ENCODE peak calls at places on chromosomes 12 and 14, in eight cellular contexts. C is left ventricle myocardium inferior; E is psoas muscle; X is CD8-positive, alpha-beta memory T cell; P is OCI-LY7; F is heart right ventricle; Q is iPS DF 6.9; B is AG04450. L is an unnamed sample.

GRCh38 chr12:95532851-95533250 is 18.4 kb downstream of the USP44 start:
- DNase-seq in C (no peak), E (no peak), X (no peak), P (no peak), F (no peak), Q (no peak), B (no peak), L (no peak)

GRCh38 chr12:52171950-52172512 is 19.8 kb downstream of the KRT80 start:
- DNase-seq in C (no peak), E (peak; percentile 73), X (no peak), P (no peak), F (no peak), Q (no peak), B (no peak), L (no peak)

GRCh38 chr14:26525057-26525456 is 72.8 kb downstream of the NOVA1 start:
- DNase-seq in C (no peak), E (no peak), X (no peak), P (no peak), F (no peak), Q (no peak), B (no peak), L (no peak)

GRCh38 chr14:84095796-84096195 is 1434.1 kb upstream of the FLRT2 start:
- DNase-seq in C (no peak), E (no peak), X (no peak), P (no peak), F (no peak), Q (no peak), B (no peak), L (no peak)

GRCh38 chr12:4286771-4287317 is 13.3 kb downstream of the CCND2 start:
- DNase-seq in C (no peak), E (no peak), X (no peak), P (no peak), F (no peak), Q (no peak), B (no peak), L (no peak)

GRCh38 chr14:100200311-100200710 is 38.6 kb upstream of the YY1 start:
- DNase-seq in C (no peak), E (no peak), X (no peak), P (no peak), F (no peak), Q (no peak), B (no peak), L (no peak)

GRCh38 chr14:96351986-96352385 is 11.2 kb downstream of the ATG2B start:
- DNase-seq in C (no peak), E (no peak), X (no peak), P (no peak), F (no peak), Q (no peak), B (no peak), L (no peak)

GRCh38 chr14:93085916-93086315 is 29.8 kb downstream of the ITPK1 start:
- DNase-seq in C (no peak), E (no peak), X (no peak), P (no peak), F (no peak), Q (no peak), B (no peak), L (no peak)

GRCh38 chr12:47207005-47207717 is 127.4 kb upstream of the AMIGO2 start:
- DNase-seq in C (no peak), E (no peak), X (peak; percentile 50), P (peak; percentile 74), F (no peak), Q (no peak), B (no peak), L (no peak)

GRCh38 chr12:5260591-5261086 is 171.3 kb upstream of the NTF3 start:
- DNase-seq in C (no peak), E (no peak), X (no peak), P (no peak), F (no peak), Q (no peak), B (no peak), L (no peak)

GRCh38 chr14:85187521-85187920 is 342.4 kb upstream of the FLRT2 start:
- DNase-seq in C (no peak), E (no peak), X (no peak), P (no peak), F (no peak), Q (no peak), B (no peak), L (no peak)

GRCh38 chr12:82765971-82766705 is 79.4 kb downstream of the TMTC2 start:
- DNase-seq in C (no peak), E (no peak), X (no peak), P (no peak), F (no peak), Q (no peak), B (no peak), L (no peak)

GRCh38 chr14:68032154-68032553 is 212.6 kb downstream of the RAD51B start:
- DNase-seq in C (no peak), E (no peak), X (no peak), P (no peak), F (no peak), Q (no peak), B (no peak), L (no peak)

GRCh38 chr12:99695050-99695449 is 47.5 kb downstream of the GARIN6 start:
- DNase-seq in C (no peak), E (no peak), X (no peak), P (peak; percentile 44), F (no peak), Q (no peak), B (no peak), L (no peak)

GRCh38 chr14:100287202-100287997 is 18.8 kb downstream of the SLC25A29 start:
- DNase-seq in C (no peak), E (peak; percentile 40), X (no peak), P (no peak), F (no peak), Q (no peak), B (no peak), L (no peak)

GRCh38 chr14:46048127-46048526 is 603.5 kb downstream of the RPL10L start:
- DNase-seq in C (no peak), E (no peak), X (no peak), P (peak; percentile 7), F (no peak), Q (peak; percentile 50), B (no peak), L (no peak)

GRCh38 chr14:26917086-26917485 is 319.3 kb upstream of the NOVA1 start:
- DNase-seq in C (no peak), E (no peak), X (no peak), P (peak; percentile 1), F (no peak), Q (no peak), B (no peak), L (no peak)

GRCh38 chr14:92315050-92315785 is 7.7 kb upstream of the SLC24A4 start:
- DNase-seq in C (no peak), E (peak; percentile 80), X (no peak), P (no peak), F (no peak), Q (no peak), B (no peak), L (no peak)

GRCh38 chr12:119180380-119181040 is 1.8 kb downstream of the HSPB8 start:
- DNase-seq in C (no peak), E (peak; percentile 87), X (no peak), P (no peak), F (peak; percentile 48), Q (no peak), B (no peak), L (no peak)

GRCh38 chr12:123115409-123116111 is 35.3 kb downstream of the PITPNM2 start:
- DNase-seq in C (peak; percentile 52), E (peak; percentile 69), X (peak; percentile 53), P (no peak), F (no peak), Q (no peak), B (peak; percentile 90), L (no peak)

GRCh38 chr14:44791730-44792129 is 170.0 kb downstream of the KLHL28 start:
- DNase-seq in C (no peak), E (no peak), X (no peak), P (no peak), F (no peak), Q (no peak), B (no peak), L (no peak)
- H3K9me3 ChIP-seq in C (no peaks in the 10 kb centered on the region), E (no peaks in the 10 kb centered on the region), X (no peaks in the 10 kb centered on the region), P (no peaks in the 10 kb centered on the region), F (no peaks in the 10 kb centered on the region), Q (no peaks in the 10 kb centered on the region), B (no peaks in the 10 kb centered on the region), L (no peaks in the 10 kb centered on the region)

DNA sequence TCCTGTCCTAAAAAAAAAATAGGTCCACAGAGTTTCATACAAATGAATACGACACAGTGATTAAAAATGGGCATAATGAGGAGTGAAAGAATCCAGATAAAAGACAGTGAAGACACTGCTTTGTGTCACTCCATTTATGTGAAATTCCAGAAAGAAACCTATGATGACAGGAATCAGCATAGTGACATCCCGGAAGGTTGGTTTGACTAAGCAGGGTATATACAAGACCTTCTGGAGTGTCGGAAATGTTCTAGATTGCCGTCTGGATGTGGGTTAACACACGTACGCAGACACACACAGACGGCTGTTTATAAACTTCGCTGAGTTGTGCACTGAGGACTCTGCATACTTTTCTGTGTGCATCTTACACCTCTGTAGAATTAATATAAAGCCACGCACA is 13.2 kb upstream of the CACNA2D4 start:
- DNase-seq in C (no peak), E (no peak), X (no peak), P (no peak), F (no peak), Q (no peak), B (no peak), L (no peak)
- H3K9me3 ChIP-seq in C (no peaks in the 10 kb centered on the region), E (no peaks in the 10 kb centered on the region), X (no peaks in the 10 kb centered on the region), P (no peaks in the 10 kb centered on the region), F (no peaks in the 10 kb centered on the region), Q (no peaks in the 10 kb centered on the region), B (no peaks in the 10 kb centered on the region), L (no peaks in the 10 kb centered on the region)

DNA sequence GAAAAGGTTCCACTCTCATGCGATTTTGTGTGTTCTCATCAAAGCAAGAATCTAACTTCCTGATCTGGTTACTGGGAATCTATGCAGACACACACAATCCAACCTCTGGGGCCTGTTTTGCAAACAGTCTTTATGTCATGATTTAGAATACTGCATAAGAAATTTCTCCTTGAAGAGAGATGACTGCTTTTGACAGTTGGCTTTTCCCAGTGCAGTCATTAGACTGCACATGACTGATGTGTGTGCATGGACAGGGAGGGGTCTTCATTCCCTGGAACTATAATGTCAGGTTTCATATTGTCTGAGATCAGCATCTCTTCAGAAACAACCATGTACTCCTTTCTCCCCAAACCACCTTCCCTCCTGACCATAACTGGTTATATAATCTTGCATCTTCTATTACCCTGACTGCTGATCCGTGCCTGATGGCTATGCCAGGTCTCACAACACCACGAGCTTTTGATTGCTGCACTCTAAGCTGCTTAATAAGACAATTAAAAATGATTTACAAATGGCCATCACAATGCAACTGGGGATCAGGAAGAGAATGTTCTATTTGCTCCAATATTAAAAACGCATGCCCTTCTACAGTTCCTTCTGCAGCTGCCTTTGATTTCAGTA is 995.4 kb downstream of the NRXN3 start:
- DNase-seq in C (no peak), E (no peak), X (no peak), P (no peak), F (no peak), Q (no peak), B (no peak), L (no peak)
- H3K9me3 ChIP-seq in C (peaks cover 7% of the 10 kb centered on the region), E (no peaks in the 10 kb centered on the region), X (no peaks in the 10 kb centered on the region), P (no peaks in the 10 kb centered on the region), F (peaks cover 6% of the 10 kb centered on the region), Q (no peaks in the 10 kb centered on the region), B (no peaks in the 10 kb centered on the region), L (no peaks in the 10 kb centered on the region)

DNA sequence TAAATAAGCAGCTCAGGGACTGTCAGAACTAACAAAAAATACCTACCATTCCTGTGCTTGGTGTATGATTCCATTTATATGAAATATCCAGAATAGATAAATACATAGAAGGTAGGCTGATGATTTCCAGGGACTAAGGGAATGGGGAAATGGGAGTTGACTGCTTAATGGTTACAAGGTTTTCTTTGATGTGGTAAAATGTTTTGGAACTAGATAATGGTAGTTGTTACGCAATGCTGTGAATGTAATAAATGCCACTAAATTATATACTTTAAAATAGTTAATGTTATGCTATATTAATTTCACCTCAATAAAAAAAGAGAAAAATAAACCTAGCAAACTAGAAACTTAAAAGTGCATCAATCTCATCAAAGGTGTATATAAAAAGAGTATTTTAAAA is 41.1 kb downstream of the CEP83 start:
- DNase-seq in C (no peak), E (no peak), X (no peak), P (no peak), F (no peak), Q (no peak), B (no peak), L (no peak)
- H3K9me3 ChIP-seq in C (peaks cover 45% of the 10 kb centered on the region), E (peaks cover 20% of the 10 kb centered on the region), X (peaks cover 13% of the 10 kb centered on the region), P (peaks cover 22% of the 10 kb centered on the region), F (peaks cover 48% of the 10 kb centered on the region), Q (peaks cover under 1% of the 10 kb centered on the region), B (peaks cover 10% of the 10 kb centered on the region), L (no peaks in the 10 kb centered on the region)

L was measured in T-helper 17 cell.